ENCODE peak calls at places on chromosomes 16 and 17, in four cellular contexts. One of them, this sample, is unnamed.

GRCh38 chr17:79836952-79837887 is 2.0 kb downstream of the CBX4 start:
- DNase-seq in CD8-positive, alpha-beta T cell: peak
- DNase-seq in left ventricle myocardium inferior: peak
- DNase-seq in WERI-Rb-1: no peak
- DNase-seq in this sample: peak

GRCh38 chr16:78647019-78647418 is 547.6 kb downstream of the WWOX start:
- DNase-seq in CD8-positive, alpha-beta T cell: no peak
- DNase-seq in left ventricle myocardium inferior: peak
- DNase-seq in WERI-Rb-1: no peak
- DNase-seq in this sample: no peak

GRCh38 chr16:4664538-4665418 is 28.6 kb upstream of the NUDT16L1 start:
- DNase-seq in CD8-positive, alpha-beta T cell: peak
- DNase-seq in left ventricle myocardium inferior: peak
- DNase-seq in WERI-Rb-1: peak
- DNase-seq in this sample: no peak

GRCh38 chr17:1485748-1486376 is 6.6 kb downstream of the MYO1C start:
- DNase-seq in CD8-positive, alpha-beta T cell: peak
- DNase-seq in left ventricle myocardium inferior: peak
- DNase-seq in WERI-Rb-1: peak
- DNase-seq in this sample: peak

GRCh38 chr16:29815793-29816693 is at the start of gene PAGR1:
- DNase-seq in CD8-positive, alpha-beta T cell: peak
- DNase-seq in left ventricle myocardium inferior: peak
- DNase-seq in WERI-Rb-1: peak
- DNase-seq in this sample: peak

GRCh38 chr17:45294506-45294905 is 22.3 kb downstream of the MAP3K14 start:
- DNase-seq in CD8-positive, alpha-beta T cell: no peak
- DNase-seq in left ventricle myocardium inferior: peak
- DNase-seq in WERI-Rb-1: no peak
- DNase-seq in this sample: peak

GRCh38 chr17:27669136-27669535 is 38.1 kb downstream of the LGALS9 start:
- DNase-seq in CD8-positive, alpha-beta T cell: no peak
- DNase-seq in left ventricle myocardium inferior: no peak
- DNase-seq in WERI-Rb-1: no peak
- DNase-seq in this sample: no peak

GRCh38 chr17:18026408-18026776 is 12.6 kb downstream of the ATPAF2 start:
- DNase-seq in CD8-positive, alpha-beta T cell: peak
- DNase-seq in left ventricle myocardium inferior: peak
- DNase-seq in WERI-Rb-1: no peak
- DNase-seq in this sample: peak

GRCh38 chr16:48596326-48596725 is 13.7 kb downstream of the N4BP1 start:
- DNase-seq in CD8-positive, alpha-beta T cell: no peak
- DNase-seq in left ventricle myocardium inferior: no peak
- DNase-seq in WERI-Rb-1: no peak
- DNase-seq in this sample: no peak

GRCh38 chr16:50498756-50499155 is 49.4 kb upstream of the NKD1 start:
- DNase-seq in CD8-positive, alpha-beta T cell: peak
- DNase-seq in left ventricle myocardium inferior: no peak
- DNase-seq in WERI-Rb-1: no peak
- DNase-seq in this sample: no peak

GRCh38 chr16:26981266-26981938 is 85.3 kb upstream of the C16orf82 start:
- DNase-seq in CD8-positive, alpha-beta T cell: no peak
- DNase-seq in left ventricle myocardium inferior: no peak
- DNase-seq in WERI-Rb-1: no peak
- DNase-seq in this sample: no peak

GRCh38 chr16:82631701-82632685 is 5.2 kb downstream of the CDH13 start:
- DNase-seq in CD8-positive, alpha-beta T cell: no peak
- DNase-seq in left ventricle myocardium inferior: no peak
- DNase-seq in WERI-Rb-1: no peak
- DNase-seq in this sample: peak

GRCh38 chr17:27218719-27219488 is 75.0 kb upstream of the WSB1 start:
- DNase-seq in CD8-positive, alpha-beta T cell: no peak
- DNase-seq in left ventricle myocardium inferior: no peak
- DNase-seq in WERI-Rb-1: no peak
- DNase-seq in this sample: no peak

GRCh38 chr17:66290097-66290722 is 12.2 kb upstream of the PRKCA start:
- DNase-seq in CD8-positive, alpha-beta T cell: no peak
- DNase-seq in left ventricle myocardium inferior: no peak
- DNase-seq in WERI-Rb-1: no peak
- DNase-seq in this sample: no peak

GRCh38 chr17:74325743-74326379 is at the start of gene KIF19:
- DNase-seq in CD8-positive, alpha-beta T cell: peak
- DNase-seq in left ventricle myocardium inferior: peak
- DNase-seq in WERI-Rb-1: no peak
- DNase-seq in this sample: peak

GRCh38 chr16:66428682-66429251 is 1.7 kb downstream of the BEAN1 start:
- DNase-seq in CD8-positive, alpha-beta T cell: no peak
- DNase-seq in left ventricle myocardium inferior: no peak
- DNase-seq in WERI-Rb-1: no peak
- DNase-seq in this sample: no peak

GRCh38 chr17:5466295-5466694 is 2.5 kb downstream of the DHX33 start:
- DNase-seq in CD8-positive, alpha-beta T cell: no peak
- DNase-seq in left ventricle myocardium inferior: no peak
- DNase-seq in WERI-Rb-1: no peak
- DNase-seq in this sample: no peak

GRCh38 chr17:28405632-28406477 is at the start of gene SLC46A1:
- DNase-seq in CD8-positive, alpha-beta T cell: peak
- DNase-seq in left ventricle myocardium inferior: peak
- DNase-seq in WERI-Rb-1: peak
- DNase-seq in this sample: no peak

GRCh38 chr16:88846088-88846487 is 10.7 kb downstream of the GALNS start:
- DNase-seq in CD8-positive, alpha-beta T cell: no peak
- DNase-seq in left ventricle myocardium inferior: no peak
- DNase-seq in WERI-Rb-1: no peak
- DNase-seq in this sample: no peak

GRCh38 chr17:4307179-4307930 is 43.6 kb upstream of the ANKFY1 start:
- DNase-seq in CD8-positive, alpha-beta T cell: no peak
- DNase-seq in left ventricle myocardium inferior: no peak
- DNase-seq in WERI-Rb-1: no peak
- DNase-seq in this sample: no peak

GRCh38 chr17:4881761-4882555 is 17.4 kb upstream of the C17orf107 start:
- DNase-seq in CD8-positive, alpha-beta T cell: peak
- DNase-seq in left ventricle myocardium inferior: peak
- DNase-seq in WERI-Rb-1: peak
- DNase-seq in this sample: no peak

GRCh38 chr16:23270654-23271053 is 31.4 kb upstream of the SCNN1B start:
- DNase-seq in CD8-positive, alpha-beta T cell: no peak
- DNase-seq in left ventricle myocardium inferior: no peak
- DNase-seq in WERI-Rb-1: no peak
- DNase-seq in this sample: no peak

GRCh38 chr16:19979638-19980037 is 94.1 kb downstream of the GPR139 start:
- DNase-seq in CD8-positive, alpha-beta T cell: no peak
- DNase-seq in left ventricle myocardium inferior: no peak
- DNase-seq in WERI-Rb-1: no peak
- DNase-seq in this sample: no peak

GRCh38 chr16:19984136-19984535 is 89.6 kb downstream of the GPR139 start:
- DNase-seq in CD8-positive, alpha-beta T cell: no peak
- DNase-seq in left ventricle myocardium inferior: no peak
- DNase-seq in WERI-Rb-1: no peak
- DNase-seq in this sample: no peak

DNA sequence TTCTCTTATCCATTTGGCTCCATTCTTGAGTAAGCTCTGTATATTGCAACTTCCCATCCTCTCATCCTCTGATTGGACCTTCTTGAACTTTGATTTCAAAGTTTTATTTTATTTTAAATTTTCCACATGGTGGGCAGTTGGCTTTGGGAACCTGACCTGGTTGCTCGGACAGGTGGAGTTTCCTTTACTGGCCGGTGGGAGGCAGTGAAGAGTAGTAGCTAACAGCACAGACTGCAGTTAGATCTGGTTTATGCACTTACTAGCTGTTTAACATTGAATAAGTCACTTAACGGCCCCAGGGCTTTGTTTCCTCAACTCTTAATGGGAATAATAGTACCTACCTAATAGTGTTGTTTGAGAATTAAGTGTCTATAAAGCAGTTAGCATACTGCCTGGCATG is 92.8 kb downstream of the GPR139 start:
- DNase-seq in CD8-positive, alpha-beta T cell: no peak
- DNase-seq in left ventricle myocardium inferior: no peak
- DNase-seq in WERI-Rb-1: peak
- DNase-seq in this sample: no peak
- TF ChIP-seq CTCF in CD8-positive, alpha-beta T cell: no peak
- TF ChIP-seq CTCF in left ventricle myocardium inferior: no peak
- TF ChIP-seq CTCF in WERI-Rb-1: peak
- TF ChIP-seq CTCF in this sample: no peak

GRCh38 chr17:9298135-9298534 is 276.8 kb downstream of the NTN1 start:
- DNase-seq in CD8-positive, alpha-beta T cell: no peak
- DNase-seq in left ventricle myocardium inferior: no peak
- DNase-seq in WERI-Rb-1: no peak
- DNase-seq in this sample: peak
- TF ChIP-seq CTCF in CD8-positive, alpha-beta T cell: no peak
- TF ChIP-seq CTCF in left ventricle myocardium inferior: no peak
- TF ChIP-seq CTCF in WERI-Rb-1: no peak
- TF ChIP-seq CTCF in this sample: no peak

DNA sequence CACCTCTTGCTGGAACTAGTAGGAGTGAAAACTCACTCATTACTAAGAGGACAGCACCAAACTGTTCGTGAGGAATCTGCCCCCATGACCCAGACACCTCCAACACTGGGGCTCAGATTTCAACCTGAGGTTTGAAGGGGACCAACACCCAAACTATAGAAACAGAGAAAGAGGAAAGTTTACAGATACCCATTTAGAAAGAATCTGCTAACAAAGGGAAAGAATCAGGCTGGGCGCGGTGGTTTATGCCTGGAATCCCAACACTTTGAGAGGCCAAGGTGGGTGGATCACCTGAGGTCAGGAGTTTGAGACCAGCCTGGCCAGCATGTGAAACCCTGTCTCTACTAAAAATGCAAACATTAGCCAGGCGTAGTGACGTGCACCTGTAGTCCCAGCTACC is 3.5 kb upstream of the CSNK1D start:
- DNase-seq in CD8-positive, alpha-beta T cell: no peak
- DNase-seq in left ventricle myocardium inferior: no peak
- DNase-seq in WERI-Rb-1: no peak
- DNase-seq in this sample: no peak
- TF ChIP-seq CTCF in CD8-positive, alpha-beta T cell: no peak
- TF ChIP-seq CTCF in left ventricle myocardium inferior: no peak
- TF ChIP-seq CTCF in WERI-Rb-1: no peak
- TF ChIP-seq CTCF in this sample: no peak

GRCh38 chr16:13935408-13935807 is 15.5 kb downstream of the ERCC4 start:
- DNase-seq in CD8-positive, alpha-beta T cell: no peak
- DNase-seq in left ventricle myocardium inferior: no peak
- DNase-seq in WERI-Rb-1: peak
- DNase-seq in this sample: no peak
- TF ChIP-seq CTCF in CD8-positive, alpha-beta T cell: peak
- TF ChIP-seq CTCF in left ventricle myocardium inferior: peak
- TF ChIP-seq CTCF in WERI-Rb-1: peak
- TF ChIP-seq CTCF in this sample: no peak

GRCh38 chr17:77542551-77543490 is 402.1 kb downstream of the SEC14L1 start:
- DNase-seq in CD8-positive, alpha-beta T cell: peak
- DNase-seq in left ventricle myocardium inferior: peak
- DNase-seq in WERI-Rb-1: peak
- DNase-seq in this sample: peak
- TF ChIP-seq CTCF in CD8-positive, alpha-beta T cell: peak
- TF ChIP-seq CTCF in left ventricle myocardium inferior: peak
- TF ChIP-seq CTCF in WERI-Rb-1: peak
- TF ChIP-seq CTCF in this sample: peak

GRCh38 chr17:73013299-73013698 is 79.2 kb downstream of the SLC39A11 start:
- DNase-seq in CD8-positive, alpha-beta T cell: no peak
- DNase-seq in left ventricle myocardium inferior: no peak
- DNase-seq in WERI-Rb-1: no peak
- DNase-seq in this sample: no peak

GRCh38 chr17:73017653-73018052 is 74.8 kb downstream of the SLC39A11 start:
- DNase-seq in CD8-positive, alpha-beta T cell: no peak
- DNase-seq in left ventricle myocardium inferior: no peak
- DNase-seq in WERI-Rb-1: no peak
- DNase-seq in this sample: no peak

GRCh38 chr17:73015722-73016276 is 76.7 kb downstream of the SLC39A11 start:
- DNase-seq in CD8-positive, alpha-beta T cell: no peak
- DNase-seq in left ventricle myocardium inferior: no peak
- DNase-seq in WERI-Rb-1: no peak
- DNase-seq in this sample: no peak

GRCh38 chr17:73011016-73011486 is 81.4 kb downstream of the SLC39A11 start:
- DNase-seq in CD8-positive, alpha-beta T cell: no peak
- DNase-seq in left ventricle myocardium inferior: no peak
- DNase-seq in WERI-Rb-1: no peak
- DNase-seq in this sample: no peak

DNA sequence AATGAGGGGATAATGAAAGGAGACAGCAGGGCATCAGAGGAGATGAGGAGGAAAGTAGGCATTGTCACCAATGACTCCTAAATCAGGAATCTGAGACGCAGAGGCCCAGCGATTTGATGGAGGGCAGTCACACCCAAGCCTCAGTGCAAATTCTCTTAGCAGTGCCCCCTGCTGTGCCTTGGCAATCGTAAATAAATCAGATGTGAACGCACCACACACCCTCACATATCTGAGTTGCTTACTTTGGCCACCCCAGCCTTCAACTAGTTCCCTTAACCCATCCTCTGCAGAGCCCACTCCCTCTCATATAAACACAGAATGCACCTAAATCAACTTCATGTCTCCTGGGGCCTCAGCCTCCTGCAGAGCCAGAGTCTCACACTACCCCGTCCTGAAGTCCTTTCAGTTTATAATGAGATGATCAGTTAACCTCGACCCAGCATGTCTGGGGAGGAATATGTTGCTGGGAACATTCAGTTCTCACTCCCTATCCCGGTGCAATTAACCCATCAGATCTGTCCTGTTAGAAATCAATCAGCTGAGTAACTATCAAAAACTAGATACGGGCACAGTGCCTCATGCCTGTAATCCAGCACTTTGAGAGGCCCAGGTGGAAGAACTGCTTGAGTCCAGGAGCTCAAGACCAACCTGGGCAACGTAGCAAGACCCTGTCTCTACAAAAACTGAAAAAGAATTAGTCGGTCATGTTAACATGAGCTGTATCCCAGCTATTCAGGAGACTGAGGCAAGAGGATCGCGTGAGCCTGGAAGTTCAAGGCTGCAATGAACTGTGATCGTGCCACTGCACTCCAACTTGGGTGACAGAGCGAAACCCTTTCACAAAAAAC is 78.4 kb downstream of the SLC39A11 start:
- DNase-seq in CD8-positive, alpha-beta T cell: no peak
- DNase-seq in left ventricle myocardium inferior: no peak
- DNase-seq in WERI-Rb-1: no peak
- DNase-seq in this sample: no peak
- TF ChIP-seq CTCF in CD8-positive, alpha-beta T cell: no peak
- TF ChIP-seq CTCF in left ventricle myocardium inferior: no peak
- TF ChIP-seq CTCF in WERI-Rb-1: peak
- TF ChIP-seq CTCF in this sample: no peak

DNA sequence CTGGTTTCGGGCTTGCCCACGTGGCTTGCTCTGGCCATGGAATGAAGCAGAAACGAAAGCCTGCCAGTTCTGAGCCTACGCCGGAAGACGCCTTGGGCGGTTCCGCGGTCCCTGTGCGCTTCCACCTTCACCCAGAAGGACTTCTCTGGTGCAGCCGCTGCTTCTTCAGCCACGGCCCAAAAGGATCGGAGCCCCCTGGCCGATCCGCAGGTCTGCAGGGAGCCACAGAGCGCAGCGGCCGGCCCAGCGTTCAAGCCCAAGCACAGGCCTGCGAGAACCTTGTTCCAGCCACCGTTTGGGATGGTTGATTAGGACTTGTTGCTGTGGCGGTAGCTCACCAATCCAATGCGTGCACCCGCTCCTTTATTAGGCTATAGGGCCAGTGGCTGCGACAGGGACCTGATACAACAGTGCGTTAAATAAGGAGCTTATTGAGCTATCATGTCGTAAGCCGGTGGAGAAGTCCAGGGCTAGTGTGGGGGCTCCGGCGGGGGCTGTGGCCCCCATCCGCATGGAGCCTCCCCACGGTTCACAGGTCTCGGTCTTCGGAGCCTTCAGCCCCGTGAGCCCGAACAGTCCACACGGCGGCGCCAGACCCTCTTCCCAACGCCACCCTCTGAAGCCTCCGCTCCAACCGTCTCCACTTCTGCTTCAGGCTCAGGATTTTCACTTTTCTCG is 10.2 kb upstream of the MPP2 start:
- DNase-seq in CD8-positive, alpha-beta T cell: peak
- DNase-seq in left ventricle myocardium inferior: peak
- DNase-seq in WERI-Rb-1: peak
- DNase-seq in this sample: no peak
- TF ChIP-seq CTCF in CD8-positive, alpha-beta T cell: peak
- TF ChIP-seq CTCF in left ventricle myocardium inferior: peak
- TF ChIP-seq CTCF in WERI-Rb-1: peak
- TF ChIP-seq CTCF in this sample: no peak

This sample was measured in gastrocnemius medialis.